ENCODE peak calls at places on chromosomes 6 and 20, in ten cellular contexts. Y is H1, X is esophagus muscularis mucosa, K is transverse colon, F is sigmoid colon, A is upper lobe of left lung, N is K562, L is HepG2, Q is suprapubic skin, B is GM12878. Z is an unnamed sample.

GRCh38 chr6:168347053-168347452 is 27.5 kb upstream of the DACT2 start:
- DNase-seq in Y (no peak), X (no peak), K (no peak), F (no peak), A (no peak), N (no peak), L (no peak), Q (no peak), B (no peak), Z (no peak)

GRCh38 chr20:9031951-9032350 is 36.9 kb upstream of the PLCB4 start:
- DNase-seq in Y (no peak), X (no peak), K (no peak), F (no peak), A (no peak), N (no peak), L (no peak), Q (no peak), B (no peak), Z (no peak)

GRCh38 chr20:58025233-58025632 is 203.2 kb downstream of the ANKRD60 start:
- DNase-seq in Y (no peak), X (no peak), K (no peak), F (no peak), A (no peak), N (no peak), L (no peak), Q (no peak), B (no peak), Z (no peak)

GRCh38 chr6:77565370-77565769 is 87.5 kb upstream of the MEI4 start:
- DNase-seq in Y (no peak), X (no peak), K (no peak), F (no peak), A (no peak), N (no peak), L (no peak), Q (no peak), B (no peak), Z (no peak)

GRCh38 chr6:108944058-108944457 is 95.8 kb downstream of the ARMC2 start:
- DNase-seq in Y (no peak), X (no peak), K (no peak), F (no peak), A (no peak), N (no peak), L (no peak), Q (no peak), B (no peak), Z (no peak)

GRCh38 chr6:11971154-11971553 is 41.0 kb upstream of the HIVEP1 start:
- DNase-seq in Y (no peak), X (no peak), K (no peak), F (no peak), A (no peak), N (no peak), L (no peak), Q (no peak), B (no peak), Z (no peak)

GRCh38 chr20:34017610-34018009 is 23.9 kb downstream of the RALY start:
- DNase-seq in Y (no peak), X (no peak), K (no peak), F (no peak), A (no peak), N (no peak), L (no peak), Q (no peak), B (no peak), Z (no peak)

GRCh38 chr6:52499026-52499425 is 77.8 kb downstream of the TRAM2 start:
- DNase-seq in Y (peak), X (no peak), K (no peak), F (no peak), A (no peak), N (no peak), L (no peak), Q (no peak), B (no peak), Z (no peak)

GRCh38 chr6:159490298-159490937 is 202.6 kb downstream of the SOD2 start:
- DNase-seq in Y (no peak), X (no peak), K (peak), F (peak), A (no peak), N (no peak), L (no peak), Q (peak), B (no peak), Z (no peak)

GRCh38 chr6:43771210-43771857 is 1.3 kb downstream of the VEGFA start:
- DNase-seq in Y (peak), X (no peak), K (peak), F (peak), A (peak), N (peak), L (peak), Q (peak), B (no peak), Z (peak)

GRCh38 chr6:43768983-43769525 is 957 bp upstream of the VEGFA start:
- DNase-seq in Y (no peak), X (no peak), K (no peak), F (peak), A (peak), N (no peak), L (no peak), Q (no peak), B (no peak), Z (no peak)

GRCh38 chr6:43771858-43772570 is 2.0 kb downstream of the VEGFA start:
- DNase-seq in Y (peak), X (no peak), K (peak), F (peak), A (peak), N (peak), L (peak), Q (no peak), B (no peak), Z (peak)

GRCh38 chr6:43769526-43770416 is at the start of gene VEGFA:
- DNase-seq in Y (peak), X (peak), K (peak), F (peak), A (peak), N (peak), L (peak), Q (peak), B (peak), Z (peak)

DNA sequence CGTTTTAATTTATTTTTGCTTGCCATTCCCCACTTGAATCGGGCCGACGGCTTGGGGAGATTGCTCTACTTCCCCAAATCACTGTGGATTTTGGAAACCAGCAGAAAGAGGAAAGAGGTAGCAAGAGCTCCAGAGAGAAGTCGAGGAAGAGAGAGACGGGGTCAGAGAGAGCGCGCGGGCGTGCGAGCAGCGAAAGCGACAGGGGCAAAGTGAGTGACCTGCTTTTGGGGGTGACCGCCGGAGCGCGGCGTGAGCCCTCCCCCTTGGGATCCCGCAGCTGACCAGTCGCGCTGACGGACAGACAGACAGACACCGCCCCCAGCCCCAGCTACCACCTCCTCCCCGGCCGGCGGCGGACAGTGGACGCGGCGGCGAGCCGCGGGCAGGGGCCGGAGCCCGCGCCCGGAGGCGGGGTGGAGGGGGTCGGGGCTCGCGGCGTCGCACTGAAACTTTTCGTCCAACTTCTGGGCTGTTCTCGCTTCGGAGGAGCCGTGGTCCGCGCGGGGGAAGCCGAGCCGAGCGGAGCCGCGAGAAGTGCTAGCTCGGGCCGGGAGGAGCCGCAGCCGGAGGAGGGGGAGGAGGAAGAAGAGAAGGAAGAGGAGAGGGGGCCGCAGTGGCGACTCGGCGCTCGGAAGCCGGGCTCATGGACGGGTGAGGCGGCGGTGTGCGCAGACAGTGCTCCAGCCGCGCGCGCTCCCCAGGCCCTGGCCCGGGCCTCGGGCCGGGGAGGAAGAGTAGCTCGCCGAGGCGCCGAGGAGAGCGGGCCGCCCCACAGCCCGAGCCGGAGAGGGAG is 602 bp downstream of the VEGFA start:
- DNase-seq in Y (peak), X (no peak), K (peak), F (peak), A (peak), N (peak), L (peak), Q (no peak), B (no peak), Z (peak)
- TF ChIP-seq POLR2A in Y (no peak), X (no peak), K (peak), F (peak), A (peak), N (peak), L (no peak), Q (no peak), B (no peak), Z (no peak)

GRCh38 chr6:32796848-32797776 is 19.7 kb downstream of the HLA-DOB start:
- DNase-seq in Y (peak), X (peak), K (peak), F (peak), A (no peak), N (peak), L (peak), Q (peak), B (no peak), Z (peak)
- TF ChIP-seq EP300 in Y (no peak), X (no peak), K (no peak), F (no peak), A (no peak), N (no peak), L (no peak), Q (no peak), B (no peak), Z (no peak)

DNA sequence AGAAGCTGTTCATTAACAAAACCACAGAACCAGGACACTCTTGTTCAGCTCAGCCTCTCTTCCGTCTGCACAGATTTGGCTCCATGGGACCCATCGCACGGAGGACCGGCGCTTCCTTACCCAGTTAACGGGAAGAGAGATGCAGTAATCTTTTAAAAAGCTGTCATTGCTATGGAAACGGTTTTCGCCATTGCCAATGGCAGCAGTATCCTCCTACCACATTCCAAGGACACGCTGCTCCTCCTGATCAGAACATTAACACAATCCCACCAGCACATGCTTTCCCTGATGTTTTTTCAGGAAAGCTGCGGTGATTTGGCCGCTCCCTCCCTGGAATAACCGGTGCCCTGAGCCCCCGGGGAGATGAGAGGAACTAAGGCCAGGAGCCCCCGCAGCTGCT is 2.8 kb downstream of the BNIP5 start:
- DNase-seq in Y (no peak), X (no peak), K (no peak), F (no peak), A (no peak), N (no peak), L (no peak), Q (no peak), B (no peak), Z (no peak)
- TF ChIP-seq POLR2AphosphoS5 in Y (no peak), X (no peak), K (no peak), F (no peak), A (no peak), N (no peak), L (no peak), Q (no peak), B (no peak), Z (no peak)

GRCh38 chr20:48827880-48828733 is at the start of gene PREX1:
- DNase-seq in Y (peak), X (no peak), K (peak), F (peak), A (peak), N (peak), L (no peak), Q (peak), B (no peak), Z (peak)
- TF ChIP-seq POLR2A in Y (no peak), X (peak), K (no peak), F (no peak), A (peak), N (peak), L (no peak), Q (no peak), B (peak), Z (no peak)

GRCh38 chr20:1440024-1440423 is 26.6 kb downstream of the NSFL1C start:
- DNase-seq in Y (peak), X (no peak), K (no peak), F (no peak), A (no peak), N (peak), L (peak), Q (no peak), B (no peak), Z (no peak)
- TF ChIP-seq EP300 in Y (no peak), X (no peak), K (no peak), F (no peak), A (no peak), N (no peak), L (no peak), Q (no peak), B (no peak), Z (no peak)

DNA sequence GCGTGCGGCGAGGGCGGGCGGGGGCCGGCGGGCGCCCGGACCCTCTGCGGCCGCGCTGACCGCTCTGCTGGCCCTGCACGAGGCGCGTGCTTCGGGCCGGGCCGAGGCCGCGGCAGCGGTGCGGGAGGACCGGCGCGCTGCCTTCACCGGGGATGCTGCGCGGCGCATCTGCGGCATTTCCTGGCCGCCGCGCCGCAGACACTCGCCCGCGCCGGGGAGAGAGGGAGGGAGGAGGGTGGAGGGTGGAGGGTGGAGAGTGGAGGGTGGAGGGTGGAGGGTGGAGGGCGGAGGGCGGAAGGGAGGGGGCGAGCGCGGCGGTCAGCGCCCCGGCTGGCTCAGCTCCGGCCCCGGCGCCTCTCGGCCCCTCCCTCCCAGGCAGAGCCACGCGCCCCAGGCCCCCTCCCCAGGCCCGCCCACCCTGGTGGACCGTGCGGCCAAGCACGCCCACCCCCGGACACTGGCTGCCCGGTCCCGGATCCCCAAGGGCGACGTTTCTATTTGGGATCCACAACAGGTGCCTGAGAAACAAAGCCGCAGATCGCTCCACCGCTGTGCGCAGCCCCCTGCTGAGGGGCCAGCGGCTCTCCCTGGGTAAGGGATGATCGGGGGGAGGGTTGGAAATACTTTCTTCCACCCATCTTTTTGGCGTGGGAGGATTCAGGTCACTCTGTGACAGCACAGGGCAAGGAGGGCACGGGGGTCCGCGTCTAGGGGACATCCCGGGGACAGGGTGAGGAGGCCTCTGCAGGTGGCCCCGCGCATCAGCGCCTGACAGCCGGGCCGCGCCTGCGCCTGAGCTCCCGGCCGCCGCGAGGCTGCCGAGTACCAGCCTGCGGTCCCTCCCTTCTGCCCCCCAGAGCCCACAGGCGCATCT is 111.2 kb upstream of the BEND6 start:
- DNase-seq in Y (peak), X (no peak), K (peak), F (peak), A (peak), N (peak), L (peak), Q (peak), B (peak), Z (peak)
- TF ChIP-seq POLR2AphosphoS5 in Y (peak), X (peak), K (peak), F (peak), A (no peak), N (no peak), L (no peak), Q (no peak), B (peak), Z (peak)

DNA sequence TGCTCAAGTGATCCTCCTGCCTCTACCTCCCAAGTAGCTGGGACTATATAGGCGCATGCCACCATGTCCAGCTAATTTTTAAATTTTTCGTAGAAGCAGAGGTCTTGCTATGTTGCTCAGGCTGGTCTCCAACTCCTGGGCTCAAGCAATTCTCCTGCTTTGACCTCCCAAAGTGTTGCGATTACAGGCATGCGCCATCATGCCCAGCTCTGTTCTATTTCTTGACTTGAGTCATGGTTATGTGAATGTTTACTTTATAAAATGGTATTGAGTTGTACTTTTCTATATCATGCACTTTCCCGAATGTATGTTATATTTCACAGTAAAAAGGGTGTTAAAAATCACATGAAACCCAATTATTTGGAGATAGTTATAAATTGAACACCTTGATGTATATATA is 17.3 kb upstream of the ATXN1 start:
- DNase-seq in Y (no peak), X (no peak), K (no peak), F (no peak), A (no peak), N (no peak), L (no peak), Q (no peak), B (no peak), Z (no peak)
- TF ChIP-seq POLR2A in Y (no peak), X (no peak), K (no peak), F (no peak), A (no peak), N (no peak), L (no peak), Q (no peak), B (no peak), Z (no peak)

Z was measured in stomach.